ENCODE peak calls at places on chromosomes 6 and 20, in six cellular contexts. E is GM23248; U is stimulated activated CD4-positive, alpha-beta T cell treated with anti-CD3 and anti-CD28 coated beads, Interleukin-12 subunit alpha, Interleukin-12 subunit beta, amount 100 ng/mL, for 4 hours; N is pulmonary artery endothelial cell; R is stromal cell of bone marrow; X is NCI-H345. K is an unnamed sample.

GRCh38 chr6:9250852-9251251 is 815.5 kb upstream of the SLC35B3 start:
- DNase-seq in E (peak; percentile 41), U (no peak), R (no peak), N (peak; percentile 30), X (peak; percentile 59), K (no peak)

GRCh38 chr6:150256618-150257272 is 112.1 kb upstream of the IYD start:
- DNase-seq in R (peak; percentile 61), X (no peak), U (no peak), N (no peak), E (peak; percentile 92), K (peak; percentile 96)

GRCh38 chr6:170048615-170049256 is 242.1 kb downstream of the DLL1 start:
- DNase-seq in E (peak; percentile 79), U (no peak), R (no peak), X (no peak), N (no peak), K (no peak)

GRCh38 chr6:336159-337114 is 44.1 kb downstream of the DUSP22 start:
- DNase-seq in R (no peak), N (no peak), E (no peak), X (no peak), U (no peak), K (no peak)

GRCh38 chr6:40910260-40910893 is 128.6 kb downstream of the UNC5CL start:
- DNase-seq in U (no peak), X (no peak), R (no peak), N (no peak), E (no peak), K (no peak)

GRCh38 chr6:81401970-81402690 is 350.4 kb downstream of the TENT5A start:
- DNase-seq in R (peak; percentile 9), X (no peak), N (no peak), E (peak; percentile 65), U (no peak), K (peak; percentile 48)

GRCh38 chr6:54655162-54655561 is 191.4 kb upstream of the FAM83B start:
- DNase-seq in E (no peak), N (no peak), R (no peak), U (no peak), X (no peak), K (no peak)

GRCh38 chr6:155228549-155229166 is 35.2 kb upstream of the CLDN20 start:
- DNase-seq in U (no peak), X (no peak), N (no peak), E (peak; percentile 55), R (peak; percentile 13), K (peak; percentile 33)

GRCh38 chr20:60206259-60206658 is 248.0 kb downstream of the CDH26 start:
- DNase-seq in E (peak; percentile 66), R (peak; percentile 31), N (no peak), U (no peak), X (no peak), K (no peak)

GRCh38 chr20:46851746-46852145 is 42.9 kb upstream of the EYA2 start:
- DNase-seq in R (no peak), E (no peak), N (no peak), X (no peak), U (no peak), K (no peak)

GRCh38 chr20:63186528-63187316 is 29.2 kb downstream of the YTHDF1 start:
- DNase-seq in X (no peak), N (no peak), U (no peak), E (peak; percentile 79), R (no peak), K (no peak)

GRCh38 chr20:57658447-57659130 is 38.4 kb upstream of the ZBP1 start:
- DNase-seq in U (no peak), R (no peak), X (no peak), E (no peak), N (no peak), K (no peak)

GRCh38 chr6:90764001-90764400 is 177.1 kb upstream of the MAP3K7 start:
- DNase-seq in R (no peak), X (no peak), N (no peak), U (no peak), E (peak; percentile 1), K (no peak)

GRCh38 chr6:40188931-40189330 is 254.7 kb upstream of the MOCS1 start:
- DNase-seq in R (no peak), X (no peak), N (no peak), E (no peak), U (no peak), K (no peak)

GRCh38 chr6:98842489-98843180 is 8.3 kb downstream of the POU3F2 start:
- DNase-seq in U (no peak), E (no peak), X (no peak), N (no peak), R (no peak), K (no peak)

GRCh38 chr6:4355241-4355640 is 219.9 kb upstream of the ECI2 start:
- DNase-seq in U (no peak), X (no peak), N (peak; percentile 32), E (peak; percentile 96), R (peak; percentile 75), K (no peak)

GRCh38 chr20:1460275-1460674 is 6.4 kb downstream of the NSFL1C start:
- DNase-seq in E (no peak), X (no peak), R (no peak), N (no peak), U (no peak), K (no peak)

GRCh38 chr20:34557936-34558319 is 590 bp upstream of the MAP1LC3A start:
- DNase-seq in R (no peak), X (no peak), U (no peak), E (peak; percentile 37), N (no peak), K (no peak)

GRCh38 chr20:62644802-62645496 is 2.6 kb downstream of the SLCO4A1 start:
- DNase-seq in N (no peak), R (no peak), E (no peak), U (no peak), X (no peak), K (no peak)